ENCODE peak calls at places on chromosomes 6 and 20, in eight cellular contexts. E, G, N, C, R, B, J and D are unnamed samples.

GRCh38 chr20:49306903-49307336 is 29.1 kb upstream of the ZNFX1 start:
- DNase-seq in N (no peak), C (no peak), B (no peak), G (no peak), J (no peak), R (no peak), E (no peak), D (no peak)

GRCh38 chr20:44215125-44215524 is 4.6 kb upstream of the OSER1 start:
- DNase-seq in N (peak), R (no peak), C (peak), E (no peak), J (peak), B (peak), G (peak), D (peak)

GRCh38 chr6:105733556-105734162 is 330.8 kb upstream of the PREP start:
- DNase-seq in N (no peak), B (no peak), R (no peak), G (no peak), C (no peak), J (peak), E (no peak), D (no peak)

GRCh38 chr6:156658186-156658585 is 119.0 kb upstream of the ARID1B start:
- DNase-seq in J (peak), E (no peak), N (no peak), R (peak), B (no peak), G (no peak), C (peak), D (no peak)

GRCh38 chr6:28543671-28544131 is 18.0 kb downstream of the GPX5 start:
- DNase-seq in E (no peak), R (no peak), J (peak), C (no peak), N (no peak), B (no peak), G (peak), D (no peak)

GRCh38 chr6:10412165-10412947 is 2.5 kb downstream of the TFAP2A start:
- DNase-seq in R (peak), B (no peak), N (peak), J (peak), E (no peak), G (peak), C (peak), D (no peak)

GRCh38 chr6:109079981-109080380 is 14.7 kb downstream of the SESN1 start:
- DNase-seq in E (no peak), G (no peak), B (peak), C (no peak), N (no peak), R (no peak), J (no peak), D (no peak)

GRCh38 chr20:29873946-29874345 is 1383.5 kb upstream of the DEFB115 start:
- DNase-seq in N (peak), G (peak), R (no peak), B (peak), J (peak), C (peak), E (peak), D (no peak)

GRCh38 chr6:2376429-2377355 is 131.3 kb upstream of the GMDS start:
- DNase-seq in B (no peak), C (peak), N (no peak), E (no peak), R (peak), G (no peak), J (no peak), D (no peak)

GRCh38 chr6:101926149-101926925 is 532.8 kb downstream of the GRIK2 start:
- DNase-seq in J (no peak), B (no peak), G (no peak), C (no peak), R (peak), E (no peak), N (no peak), D (no peak)

GRCh38 chr6:3408665-3409064 is 48.2 kb downstream of the SLC22A23 start:
- DNase-seq in G (no peak), N (no peak), E (no peak), C (no peak), B (no peak), J (no peak), R (no peak), D (no peak)

GRCh38 chr6:18485660-18486435 is 98.7 kb downstream of the RNF144B start:
- DNase-seq in B (no peak), J (no peak), C (no peak), N (no peak), R (no peak), G (no peak), E (no peak), D (no peak)

GRCh38 chr6:45563092-45563491 is 185.4 kb upstream of the SUPT3H start:
- DNase-seq in J (peak), R (no peak), G (no peak), C (no peak), E (no peak), B (no peak), N (no peak), D (no peak)

GRCh38 chr6:145372671-145373123 is 362.6 kb downstream of the EPM2A start:
- DNase-seq in E (no peak), B (peak), J (peak), R (no peak), N (no peak), G (no peak), C (peak), D (no peak)

GRCh38 chr20:36591854-36592641 is 13.5 kb upstream of the RAB5IF start:
- DNase-seq in B (no peak), J (peak), G (no peak), E (no peak), C (no peak), N (no peak), R (no peak), D (peak)

GRCh38 chr6:35729722-35730121 is 7.1 kb upstream of the ARMC12 start:
- DNase-seq in J (no peak), B (no peak), N (peak), G (no peak), C (no peak), R (no peak), E (no peak), D (no peak)

GRCh38 chr6:36979343-36979742 is 6.7 kb downstream of the MTCH1 start:
- DNase-seq in G (no peak), E (no peak), R (peak), B (no peak), J (peak), C (peak), N (no peak), D (peak)

GRCh38 chr6:123855493-123855892 is 51.8 kb downstream of the NKAIN2 start:
- DNase-seq in R (no peak), B (no peak), E (no peak), N (no peak), C (no peak), J (no peak), G (no peak), D (no peak)

GRCh38 chr6:4612636-4613171 is 163.5 kb upstream of the CDYL start:
- DNase-seq in R (no peak), B (no peak), E (no peak), C (peak), G (no peak), J (peak), N (no peak), D (no peak)

GRCh38 chr6:163994566-163994965 is 580.0 kb downstream of the QKI start:
- DNase-seq in J (no peak), B (no peak), N (no peak), C (no peak), R (no peak), E (no peak), G (no peak), D (no peak)

GRCh38 chr6:7728855-7729590 is 3.1 kb downstream of the BMP6 start:
- DNase-seq in B (no peak), N (no peak), G (no peak), R (no peak), C (peak), E (no peak), J (peak), D (no peak)

GRCh38 chr6:88683734-88684133 is 279.7 kb downstream of the RNGTT start:
- DNase-seq in C (no peak), E (no peak), N (no peak), G (no peak), B (no peak), J (peak), R (no peak), D (no peak)

GRCh38 chr20:46215913-46216707 is 92.2 kb downstream of the CDH22 start:
- DNase-seq in E (peak), G (no peak), R (no peak), B (no peak), N (no peak), C (peak), J (peak), D (no peak)

GRCh38 chr6:108166664-108167448 is 1.0 kb downstream of the NR2E1 start:
- DNase-seq in E (no peak), J (no peak), G (no peak), B (no peak), R (no peak), C (no peak), N (no peak), D (no peak)

GRCh38 chr6:71404967-71405278 is 116.3 kb downstream of the OGFRL1 start:
- DNase-seq in J (no peak), G (no peak), B (no peak), E (no peak), N (no peak), R (no peak), C (no peak), D (no peak)

GRCh38 chr6:151180321-151180720 is 59.4 kb upstream of the AKAP12 start:
- DNase-seq in E (no peak), B (no peak), C (no peak), G (no peak), J (no peak), R (no peak), N (no peak), D (no peak)

DNA sequence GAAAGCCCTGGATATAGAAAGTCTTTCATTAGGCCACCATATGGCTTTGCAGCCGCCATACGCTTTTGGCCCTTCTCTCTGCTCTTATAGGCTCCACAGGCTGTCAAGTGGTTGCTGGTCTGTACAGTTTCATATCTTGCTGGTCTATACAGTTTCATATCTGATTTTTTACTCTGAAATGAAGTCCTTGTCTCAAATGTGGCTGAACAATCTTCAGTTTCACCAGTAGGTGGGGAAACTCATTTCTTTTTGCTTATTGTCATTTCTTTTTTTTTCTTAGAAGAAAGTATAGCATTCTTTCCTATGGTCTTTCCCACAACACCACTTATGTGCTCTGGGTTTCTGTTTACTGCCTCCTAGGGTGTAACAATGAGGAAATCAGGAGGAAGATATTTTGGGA is 771.4 kb upstream of the MMS22L start:
- DNase-seq in G (no peak), E (no peak), N (no peak), C (no peak), R (no peak), J (no peak), B (no peak), D (no peak)
- TF ChIP-seq CTCF in G (no peak), E (no peak), N (no peak), C (no peak), R (no peak), J (no peak), B (no peak), D (peak)

GRCh38 chr6:70130865-70131264 is 172.0 kb downstream of the COL9A1 start:
- DNase-seq in N (no peak), G (no peak), E (no peak), R (no peak), J (no peak), B (no peak), C (no peak), D (no peak)

GRCh38 chr6:70131528-70131927 is 171.4 kb downstream of the COL9A1 start:
- DNase-seq in J (no peak), R (no peak), E (no peak), G (peak), C (no peak), B (no peak), N (no peak), D (no peak)

GRCh38 chr6:70134542-70134941 is 168.3 kb downstream of the COL9A1 start:
- DNase-seq in C (no peak), E (no peak), G (no peak), N (no peak), R (no peak), B (no peak), J (no peak), D (no peak)

GRCh38 chr6:70135219-70135769 is 167.6 kb downstream of the COL9A1 start:
- DNase-seq in N (no peak), B (no peak), R (no peak), G (no peak), C (no peak), J (no peak), E (peak), D (no peak)

GRCh38 chr6:70133246-70133645 is 169.6 kb downstream of the COL9A1 start:
- DNase-seq in B (no peak), C (no peak), G (no peak), N (no peak), E (no peak), J (no peak), R (no peak), D (no peak)
- H3K4me3 ChIP-seq in B (no peak), C (no peak), G (no peak), N (no peak), E (no peak), J (no peak), R (no peak), D (no peak)

GRCh38 chr20:1800777-1801176 is 94.4 kb upstream of the SIRPA start:
- DNase-seq in G (no peak), N (no peak), E (no peak), C (no peak), J (peak), R (no peak), B (no peak), D (no peak)
- TF ChIP-seq CTCF in G (peak), N (no peak), E (no peak), C (peak), J (peak), R (peak), B (peak), D (peak)

GRCh38 chr20:63167918-63168520 is 47.9 kb downstream of the YTHDF1 start:
- DNase-seq in B (no peak), G (no peak), E (no peak), J (no peak), C (no peak), N (no peak), R (no peak), D (no peak)
- H3K4me3 ChIP-seq in B (no peak), G (no peak), E (no peak), J (no peak), C (no peak), N (no peak), R (no peak), D (no peak)